ENCODE peak calls at places on chromosomes 12 and 14, in five cellular contexts. One of them, this sample, is unnamed. For H3K9me3 and H3K27me3, the result is how much of the 10 kb centered on the place peaks cover.

GRCh38 chr12:131536337-131536736 is 174.6 kb upstream of the SFSWAP start:
- DNase-seq in PC-3: no peak
- DNase-seq in uterus: no peak
- DNase-seq in NT2/D1: no peak
- DNase-seq in body of pancreas: no peak
- DNase-seq in this sample: no peak

GRCh38 chr12:110776410-110776809 is 33.7 kb upstream of the PPP1CC start:
- DNase-seq in PC-3: no peak
- DNase-seq in uterus: no peak
- DNase-seq in NT2/D1: no peak
- DNase-seq in body of pancreas: no peak
- DNase-seq in this sample: no peak

GRCh38 chr14:92473947-92474535 is 39.5 kb upstream of the RIN3 start:
- DNase-seq in PC-3: no peak
- DNase-seq in uterus: no peak
- DNase-seq in NT2/D1: no peak
- DNase-seq in body of pancreas: no peak
- DNase-seq in this sample: no peak

GRCh38 chr12:45570501-45570900 is 159.0 kb upstream of the ARID2 start:
- DNase-seq in PC-3: no peak
- DNase-seq in uterus: no peak
- DNase-seq in NT2/D1: no peak
- DNase-seq in body of pancreas: no peak
- DNase-seq in this sample: no peak

GRCh38 chr14:36254020-36254614 is 66.3 kb downstream of the MBIP start:
- DNase-seq in PC-3: peak
- DNase-seq in uterus: no peak
- DNase-seq in NT2/D1: no peak
- DNase-seq in body of pancreas: no peak
- DNase-seq in this sample: no peak

GRCh38 chr14:82626156-82627055 is 1092.8 kb upstream of the SEL1L start:
- DNase-seq in PC-3: no peak
- DNase-seq in uterus: no peak
- DNase-seq in NT2/D1: no peak
- DNase-seq in body of pancreas: no peak
- DNase-seq in this sample: no peak

GRCh38 chr12:8992086-8992409 is 2.7 kb downstream of the KLRG1 start:
- DNase-seq in PC-3: no peak
- DNase-seq in uterus: no peak
- DNase-seq in NT2/D1: no peak
- DNase-seq in body of pancreas: no peak
- DNase-seq in this sample: no peak

GRCh38 chr12:41402804-41403203 is 214.7 kb downstream of the PDZRN4 start:
- DNase-seq in PC-3: peak
- DNase-seq in uterus: no peak
- DNase-seq in NT2/D1: no peak
- DNase-seq in body of pancreas: no peak
- DNase-seq in this sample: no peak

GRCh38 chr14:29906256-29906885 is 21.3 kb downstream of the PRKD1 start:
- DNase-seq in PC-3: peak
- DNase-seq in uterus: no peak
- DNase-seq in NT2/D1: no peak
- DNase-seq in body of pancreas: peak
- DNase-seq in this sample: no peak

GRCh38 chr12:84913151-84913550 is 552 bp upstream of the SLC6A15 start:
- DNase-seq in PC-3: no peak
- DNase-seq in uterus: no peak
- DNase-seq in NT2/D1: peak
- DNase-seq in body of pancreas: no peak
- DNase-seq in this sample: peak

GRCh38 chr12:23236056-23236455 is 611.1 kb downstream of the ETNK1 start:
- DNase-seq in PC-3: no peak
- DNase-seq in uterus: no peak
- DNase-seq in NT2/D1: no peak
- DNase-seq in body of pancreas: no peak
- DNase-seq in this sample: no peak

GRCh38 chr12:77725611-77726010 is 105.1 kb upstream of the NAV3 start:
- DNase-seq in PC-3: no peak
- DNase-seq in uterus: no peak
- DNase-seq in NT2/D1: no peak
- DNase-seq in body of pancreas: no peak
- DNase-seq in this sample: no peak

GRCh38 chr14:73829526-73830431 is 21.9 kb upstream of the PTGR2 start:
- DNase-seq in PC-3: peak
- DNase-seq in uterus: no peak
- DNase-seq in NT2/D1: no peak
- DNase-seq in body of pancreas: no peak
- DNase-seq in this sample: no peak

GRCh38 chr12:91272456-91273063 is 89.9 kb upstream of the DCN start:
- DNase-seq in PC-3: no peak
- DNase-seq in uterus: peak
- DNase-seq in NT2/D1: peak
- DNase-seq in body of pancreas: peak
- DNase-seq in this sample: no peak

GRCh38 chr12:16949351-16949750 is 343.4 kb upstream of the LMO3 start:
- DNase-seq in PC-3: no peak
- DNase-seq in uterus: no peak
- DNase-seq in NT2/D1: no peak
- DNase-seq in body of pancreas: no peak
- DNase-seq in this sample: peak

GRCh38 chr12:16184691-16185090 is 92.8 kb downstream of the SLC15A5 start:
- DNase-seq in PC-3: no peak
- DNase-seq in uterus: no peak
- DNase-seq in NT2/D1: peak
- DNase-seq in body of pancreas: no peak
- DNase-seq in this sample: no peak

GRCh38 chr12:107379852-107380567 is 286.7 kb upstream of the CRY1 start:
- DNase-seq in PC-3: peak
- DNase-seq in uterus: no peak
- DNase-seq in NT2/D1: no peak
- DNase-seq in body of pancreas: peak
- DNase-seq in this sample: peak

GRCh38 chr12:113116875-113117274 is 18.7 kb downstream of the RASAL1 start:
- DNase-seq in PC-3: no peak
- DNase-seq in uterus: no peak
- DNase-seq in NT2/D1: no peak
- DNase-seq in body of pancreas: no peak
- DNase-seq in this sample: no peak

GRCh38 chr12:123431951-123432886 is 4.3 kb downstream of the RILPL2 start:
- DNase-seq in PC-3: no peak
- DNase-seq in uterus: no peak
- DNase-seq in NT2/D1: no peak
- DNase-seq in body of pancreas: no peak
- DNase-seq in this sample: no peak

GRCh38 chr14:99744873-99745224 is 48.4 kb upstream of the EML1 start:
- DNase-seq in PC-3: no peak
- DNase-seq in uterus: no peak
- DNase-seq in NT2/D1: no peak
- DNase-seq in body of pancreas: no peak
- DNase-seq in this sample: no peak

GRCh38 chr14:42130809-42131208 is 524.1 kb downstream of the LRFN5 start:
- DNase-seq in PC-3: peak
- DNase-seq in uterus: no peak
- DNase-seq in NT2/D1: no peak
- DNase-seq in body of pancreas: no peak
- DNase-seq in this sample: no peak
- H3K9me3 ChIP-seq in PC-3: under half
- H3K9me3 ChIP-seq in uterus: under half
- H3K9me3 ChIP-seq in NT2/D1: under half
- H3K9me3 ChIP-seq in body of pancreas: under half
- H3K9me3 ChIP-seq in this sample: under half

GRCh38 chr12:49903351-49903699 is 375 bp downstream of the FAIM2 start:
- DNase-seq in PC-3: no peak
- DNase-seq in uterus: no peak
- DNase-seq in NT2/D1: no peak
- DNase-seq in body of pancreas: peak
- DNase-seq in this sample: no peak
- H3K27me3 ChIP-seq in PC-3: under half
- H3K27me3 ChIP-seq in uterus: under half
- H3K27me3 ChIP-seq in NT2/D1: under half
- H3K27me3 ChIP-seq in body of pancreas: under half
- H3K27me3 ChIP-seq in this sample: under half

GRCh38 chr12:34605510-34605887 is 583.2 kb downstream of the ALG10 start:
- DNase-seq in PC-3: no peak
- DNase-seq in uterus: no peak
- DNase-seq in NT2/D1: no peak
- DNase-seq in body of pancreas: no peak
- DNase-seq in this sample: no peak

GRCh38 chr12:34603382-34604035 is 581.2 kb downstream of the ALG10 start:
- DNase-seq in PC-3: no peak
- DNase-seq in uterus: no peak
- DNase-seq in NT2/D1: no peak
- DNase-seq in body of pancreas: no peak
- DNase-seq in this sample: no peak

GRCh38 chr12:34602213-34602940 is 580.1 kb downstream of the ALG10 start:
- DNase-seq in PC-3: no peak
- DNase-seq in uterus: no peak
- DNase-seq in NT2/D1: no peak
- DNase-seq in body of pancreas: no peak
- DNase-seq in this sample: no peak

GRCh38 chr12:34604631-34605509 is 582.6 kb downstream of the ALG10 start:
- DNase-seq in PC-3: no peak
- DNase-seq in uterus: peak
- DNase-seq in NT2/D1: no peak
- DNase-seq in body of pancreas: no peak
- DNase-seq in this sample: no peak

DNA sequence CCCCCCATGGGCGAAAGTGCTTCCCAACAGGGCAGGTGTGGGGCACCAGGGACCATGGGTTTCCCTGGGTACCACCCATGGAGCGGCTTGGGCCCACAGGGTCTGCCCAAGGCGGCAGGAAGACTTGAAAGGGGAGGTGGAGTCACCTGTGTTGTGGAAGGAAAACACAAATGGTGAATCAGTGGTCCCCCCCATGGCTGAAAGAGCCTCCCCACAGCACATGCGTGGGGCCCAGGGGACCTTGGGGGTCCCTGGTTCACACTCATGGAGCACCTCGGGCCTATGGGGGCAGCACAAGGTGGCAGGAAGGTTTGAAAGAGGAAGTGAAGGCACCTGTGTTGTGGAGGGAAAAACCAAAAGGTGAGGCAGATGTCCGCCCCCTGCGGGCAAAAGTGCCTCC is 581.9 kb downstream of the ALG10 start:
- DNase-seq in PC-3: no peak
- DNase-seq in uterus: peak
- DNase-seq in NT2/D1: no peak
- DNase-seq in body of pancreas: no peak
- DNase-seq in this sample: no peak
- H3K9me3 ChIP-seq in PC-3: under half
- H3K9me3 ChIP-seq in uterus: under half
- H3K9me3 ChIP-seq in NT2/D1: under half
- H3K9me3 ChIP-seq in body of pancreas: half or more
- H3K9me3 ChIP-seq in this sample: under half

GRCh38 chr14:105891221-105891602 is 364.8 kb downstream of the TMEM121 start:
- DNase-seq in PC-3: no peak
- DNase-seq in uterus: peak
- DNase-seq in NT2/D1: no peak
- DNase-seq in body of pancreas: peak
- DNase-seq in this sample: peak

GRCh38 chr14:105890474-105891220 is 364.3 kb downstream of the TMEM121 start:
- DNase-seq in PC-3: no peak
- DNase-seq in uterus: peak
- DNase-seq in NT2/D1: no peak
- DNase-seq in body of pancreas: peak
- DNase-seq in this sample: peak

GRCh38 chr14:105888151-105888550 is 361.8 kb downstream of the TMEM121 start:
- DNase-seq in PC-3: no peak
- DNase-seq in uterus: peak
- DNase-seq in NT2/D1: no peak
- DNase-seq in body of pancreas: no peak
- DNase-seq in this sample: no peak

GRCh38 chr14:105888784-105889665 is 362.6 kb downstream of the TMEM121 start:
- DNase-seq in PC-3: no peak
- DNase-seq in uterus: peak
- DNase-seq in NT2/D1: no peak
- DNase-seq in body of pancreas: peak
- DNase-seq in this sample: no peak

DNA sequence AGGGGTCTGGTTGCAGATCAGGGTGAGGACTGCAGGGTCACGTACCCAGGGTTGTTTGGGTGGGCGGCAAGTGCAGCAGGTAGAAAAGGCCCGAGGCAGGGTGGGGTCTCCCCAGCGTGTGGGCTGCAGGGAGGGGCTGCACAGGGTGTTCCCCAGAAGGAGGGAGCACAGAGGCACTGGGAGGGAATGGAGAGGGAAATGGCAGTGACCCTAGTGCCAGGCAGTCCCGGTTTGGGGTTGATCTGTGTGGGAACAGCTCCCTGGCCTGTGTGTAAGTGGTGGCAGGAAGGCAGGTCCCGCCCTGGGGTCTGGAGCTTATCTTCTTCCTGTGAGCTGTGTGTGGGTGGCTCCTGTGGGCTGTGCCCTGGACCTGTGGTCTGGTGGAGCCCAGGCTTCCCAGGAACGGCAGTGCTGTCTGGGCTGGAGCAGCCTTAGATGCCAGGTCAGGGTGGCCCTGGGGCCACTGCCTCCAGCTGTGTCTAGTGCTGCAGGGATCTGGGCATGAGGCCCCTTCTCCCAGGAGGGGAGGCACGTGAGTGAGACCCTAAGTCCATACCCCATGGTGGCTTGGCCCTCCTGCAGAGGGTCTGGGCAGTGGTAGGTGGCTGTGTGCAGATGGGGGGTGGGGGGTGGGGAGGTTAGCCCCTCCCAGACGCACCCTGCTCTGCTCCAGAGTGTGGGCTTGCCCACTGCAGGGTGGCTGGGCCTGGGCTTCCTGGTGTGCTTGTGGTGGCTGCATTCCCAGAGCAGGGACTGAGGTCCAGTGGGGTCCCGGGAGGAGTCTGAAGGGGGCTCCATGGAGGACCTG is 363.5 kb downstream of the TMEM121 start:
- DNase-seq in PC-3: no peak
- DNase-seq in uterus: peak
- DNase-seq in NT2/D1: no peak
- DNase-seq in body of pancreas: peak
- DNase-seq in this sample: no peak
- H3K27me3 ChIP-seq in PC-3: under half
- H3K27me3 ChIP-seq in uterus: under half
- H3K27me3 ChIP-seq in NT2/D1: under half
- H3K27me3 ChIP-seq in body of pancreas: under half
- H3K27me3 ChIP-seq in this sample: half or more